ENCODE peak calls at places on chromosomes 11 and 22, in eight cellular contexts. One of them, this sample, is unnamed.

GRCh38 chr11:65436412-65437032 is 13.9 kb downstream of the NEAT1 start:
- DNase-seq in AG09319: no peak
- DNase-seq in GM18507: no peak
- DNase-seq in Calu3: no peak
- DNase-seq in C1 segment of cervical spinal cord: no peak
- DNase-seq in KBM-7: peak; percentile 42
- DNase-seq in stimulated activated CD4-positive, alpha-beta T cell treated with anti-CD3 and anti-CD28 coated beads, Interleukin-1b, Interleukin-23, amount 100 ng/mL, for 48 hours: peak; percentile 27
- DNase-seq in ELR: peak; percentile 11
- DNase-seq in this sample: no peak

GRCh38 chr22:38415561-38416321 is 39.3 kb downstream of the KCNJ4 start:
- DNase-seq in AG09319: no peak
- DNase-seq in GM18507: no peak
- DNase-seq in Calu3: no peak
- DNase-seq in C1 segment of cervical spinal cord: no peak
- DNase-seq in KBM-7: peak; percentile 53
- DNase-seq in stimulated activated CD4-positive, alpha-beta T cell treated with anti-CD3 and anti-CD28 coated beads, Interleukin-1b, Interleukin-23, amount 100 ng/mL, for 48 hours: no peak
- DNase-seq in ELR: no peak
- DNase-seq in this sample: no peak

GRCh38 chr22:27094633-27095308 is 437.4 kb downstream of the MIAT start:
- DNase-seq in AG09319: peak; percentile 70
- DNase-seq in GM18507: no peak
- DNase-seq in Calu3: no peak
- DNase-seq in C1 segment of cervical spinal cord: no peak
- DNase-seq in KBM-7: no peak
- DNase-seq in stimulated activated CD4-positive, alpha-beta T cell treated with anti-CD3 and anti-CD28 coated beads, Interleukin-1b, Interleukin-23, amount 100 ng/mL, for 48 hours: no peak
- DNase-seq in ELR: no peak
- DNase-seq in this sample: no peak

GRCh38 chr11:34929794-34930763 is 13.7 kb downstream of the PDHX start:
- DNase-seq in AG09319: no peak
- DNase-seq in GM18507: no peak
- DNase-seq in Calu3: peak; percentile 67
- DNase-seq in C1 segment of cervical spinal cord: no peak
- DNase-seq in KBM-7: no peak
- DNase-seq in stimulated activated CD4-positive, alpha-beta T cell treated with anti-CD3 and anti-CD28 coated beads, Interleukin-1b, Interleukin-23, amount 100 ng/mL, for 48 hours: no peak
- DNase-seq in ELR: no peak
- DNase-seq in this sample: no peak

GRCh38 chr11:34997872-34998548 is 81.6 kb downstream of the PDHX start:
- DNase-seq in AG09319: no peak
- DNase-seq in GM18507: no peak
- DNase-seq in Calu3: no peak
- DNase-seq in C1 segment of cervical spinal cord: no peak
- DNase-seq in KBM-7: peak; percentile 55
- DNase-seq in stimulated activated CD4-positive, alpha-beta T cell treated with anti-CD3 and anti-CD28 coated beads, Interleukin-1b, Interleukin-23, amount 100 ng/mL, for 48 hours: no peak
- DNase-seq in ELR: peak; percentile 73
- DNase-seq in this sample: no peak

GRCh38 chr22:35685731-35686130 is 31.9 kb upstream of the APOL5 start:
- DNase-seq in AG09319: no peak
- DNase-seq in GM18507: no peak
- DNase-seq in Calu3: no peak
- DNase-seq in C1 segment of cervical spinal cord: no peak
- DNase-seq in KBM-7: no peak
- DNase-seq in stimulated activated CD4-positive, alpha-beta T cell treated with anti-CD3 and anti-CD28 coated beads, Interleukin-1b, Interleukin-23, amount 100 ng/mL, for 48 hours: no peak
- DNase-seq in ELR: peak; percentile 50
- DNase-seq in this sample: no peak

GRCh38 chr11:47720651-47721050 is 5.5 kb upstream of the AGBL2 start:
- DNase-seq in AG09319: no peak
- DNase-seq in GM18507: no peak
- DNase-seq in Calu3: no peak
- DNase-seq in C1 segment of cervical spinal cord: no peak
- DNase-seq in KBM-7: no peak
- DNase-seq in stimulated activated CD4-positive, alpha-beta T cell treated with anti-CD3 and anti-CD28 coated beads, Interleukin-1b, Interleukin-23, amount 100 ng/mL, for 48 hours: no peak
- DNase-seq in ELR: no peak
- DNase-seq in this sample: no peak

GRCh38 chr22:19514831-19515565 is 9.2 kb downstream of the CLDN5 start:
- DNase-seq in AG09319: no peak
- DNase-seq in GM18507: no peak
- DNase-seq in Calu3: no peak
- DNase-seq in C1 segment of cervical spinal cord: no peak
- DNase-seq in KBM-7: no peak
- DNase-seq in stimulated activated CD4-positive, alpha-beta T cell treated with anti-CD3 and anti-CD28 coated beads, Interleukin-1b, Interleukin-23, amount 100 ng/mL, for 48 hours: no peak
- DNase-seq in ELR: peak; percentile 39
- DNase-seq in this sample: no peak

GRCh38 chr11:10498426-10499250 is 42.3 kb downstream of the RNF141 start:
- DNase-seq in AG09319: no peak
- DNase-seq in GM18507: no peak
- DNase-seq in Calu3: no peak
- DNase-seq in C1 segment of cervical spinal cord: no peak
- DNase-seq in KBM-7: no peak
- DNase-seq in stimulated activated CD4-positive, alpha-beta T cell treated with anti-CD3 and anti-CD28 coated beads, Interleukin-1b, Interleukin-23, amount 100 ng/mL, for 48 hours: no peak
- DNase-seq in ELR: no peak
- DNase-seq in this sample: no peak

GRCh38 chr11:72831521-72832300 is 17.5 kb downstream of the ATG16L2 start:
- DNase-seq in AG09319: no peak
- DNase-seq in GM18507: no peak
- DNase-seq in Calu3: peak; percentile 87
- DNase-seq in C1 segment of cervical spinal cord: peak; percentile 77
- DNase-seq in KBM-7: peak; percentile 86
- DNase-seq in stimulated activated CD4-positive, alpha-beta T cell treated with anti-CD3 and anti-CD28 coated beads, Interleukin-1b, Interleukin-23, amount 100 ng/mL, for 48 hours: peak; percentile 56
- DNase-seq in ELR: peak; percentile 83
- DNase-seq in this sample: peak; percentile 78

GRCh38 chr11:34926101-34926830 is 9.8 kb downstream of the PDHX start:
- DNase-seq in AG09319: no peak
- DNase-seq in GM18507: no peak
- DNase-seq in Calu3: peak; percentile 38
- DNase-seq in C1 segment of cervical spinal cord: no peak
- DNase-seq in KBM-7: peak; percentile 65
- DNase-seq in stimulated activated CD4-positive, alpha-beta T cell treated with anti-CD3 and anti-CD28 coated beads, Interleukin-1b, Interleukin-23, amount 100 ng/mL, for 48 hours: no peak
- DNase-seq in ELR: peak; percentile 74
- DNase-seq in this sample: no peak

GRCh38 chr11:72617080-72617744 is 57.0 kb downstream of the PDE2A start:
- DNase-seq in AG09319: no peak
- DNase-seq in GM18507: no peak
- DNase-seq in Calu3: no peak
- DNase-seq in C1 segment of cervical spinal cord: peak; percentile 9
- DNase-seq in KBM-7: no peak
- DNase-seq in stimulated activated CD4-positive, alpha-beta T cell treated with anti-CD3 and anti-CD28 coated beads, Interleukin-1b, Interleukin-23, amount 100 ng/mL, for 48 hours: no peak
- DNase-seq in ELR: no peak
- DNase-seq in this sample: no peak

GRCh38 chr22:29302402-29302680 is 4.1 kb upstream of the GAS2L1 start:
- DNase-seq in AG09319: no peak
- DNase-seq in GM18507: no peak
- DNase-seq in Calu3: no peak
- DNase-seq in C1 segment of cervical spinal cord: peak; percentile 60
- DNase-seq in KBM-7: no peak
- DNase-seq in stimulated activated CD4-positive, alpha-beta T cell treated with anti-CD3 and anti-CD28 coated beads, Interleukin-1b, Interleukin-23, amount 100 ng/mL, for 48 hours: no peak
- DNase-seq in ELR: no peak
- DNase-seq in this sample: no peak

GRCh38 chr11:80388133-80388532 is 947.3 kb upstream of the TENM4 start:
- DNase-seq in AG09319: no peak
- DNase-seq in GM18507: no peak
- DNase-seq in Calu3: no peak
- DNase-seq in C1 segment of cervical spinal cord: no peak
- DNase-seq in KBM-7: no peak
- DNase-seq in stimulated activated CD4-positive, alpha-beta T cell treated with anti-CD3 and anti-CD28 coated beads, Interleukin-1b, Interleukin-23, amount 100 ng/mL, for 48 hours: no peak
- DNase-seq in ELR: no peak
- DNase-seq in this sample: no peak

GRCh38 chr11:121681536-121681935 is 228.8 kb upstream of the SORL1-AS1 start:
- DNase-seq in AG09319: no peak
- DNase-seq in GM18507: no peak
- DNase-seq in Calu3: no peak
- DNase-seq in C1 segment of cervical spinal cord: no peak
- DNase-seq in KBM-7: no peak
- DNase-seq in stimulated activated CD4-positive, alpha-beta T cell treated with anti-CD3 and anti-CD28 coated beads, Interleukin-1b, Interleukin-23, amount 100 ng/mL, for 48 hours: no peak
- DNase-seq in ELR: peak; percentile 17
- DNase-seq in this sample: no peak

GRCh38 chr11:48169259-48169658 is 47.4 kb upstream of the OR4B1 start:
- DNase-seq in AG09319: no peak
- DNase-seq in GM18507: no peak
- DNase-seq in Calu3: no peak
- DNase-seq in C1 segment of cervical spinal cord: no peak
- DNase-seq in KBM-7: no peak
- DNase-seq in stimulated activated CD4-positive, alpha-beta T cell treated with anti-CD3 and anti-CD28 coated beads, Interleukin-1b, Interleukin-23, amount 100 ng/mL, for 48 hours: no peak
- DNase-seq in ELR: no peak
- DNase-seq in this sample: no peak

GRCh38 chr22:30205281-30206115 is 41.1 kb downstream of the LIF start:
- DNase-seq in AG09319: peak; percentile 93
- DNase-seq in GM18507: no peak
- DNase-seq in Calu3: no peak
- DNase-seq in C1 segment of cervical spinal cord: no peak
- DNase-seq in KBM-7: no peak
- DNase-seq in stimulated activated CD4-positive, alpha-beta T cell treated with anti-CD3 and anti-CD28 coated beads, Interleukin-1b, Interleukin-23, amount 100 ng/mL, for 48 hours: no peak
- DNase-seq in ELR: peak; percentile 98
- DNase-seq in this sample: no peak

GRCh38 chr22:39077513-39077840 is 402 bp downstream of the APOBEC3G start:
- DNase-seq in AG09319: no peak
- DNase-seq in GM18507: no peak
- DNase-seq in Calu3: no peak
- DNase-seq in C1 segment of cervical spinal cord: no peak
- DNase-seq in KBM-7: no peak
- DNase-seq in stimulated activated CD4-positive, alpha-beta T cell treated with anti-CD3 and anti-CD28 coated beads, Interleukin-1b, Interleukin-23, amount 100 ng/mL, for 48 hours: no peak
- DNase-seq in ELR: no peak
- DNase-seq in this sample: no peak

GRCh38 chr11:60954421-60954820 is 2.4 kb upstream of the SLC15A3 start:
- DNase-seq in AG09319: no peak
- DNase-seq in GM18507: no peak
- DNase-seq in Calu3: no peak
- DNase-seq in C1 segment of cervical spinal cord: no peak
- DNase-seq in KBM-7: no peak
- DNase-seq in stimulated activated CD4-positive, alpha-beta T cell treated with anti-CD3 and anti-CD28 coated beads, Interleukin-1b, Interleukin-23, amount 100 ng/mL, for 48 hours: no peak
- DNase-seq in ELR: no peak
- DNase-seq in this sample: no peak